ENCODE peak calls at places on chromosomes 3 and 15, in five cellular contexts. One of them, this sample, is unnamed.

GRCh38 chr3:153397806-153398205 is 235.8 kb downstream of the RAP2B start:
- DNase-seq in PC-9: no peak
- DNase-seq in IMR-90: no peak
- DNase-seq in upper lobe of right lung: no peak
- DNase-seq in RWPE1: no peak
- DNase-seq in this sample: peak

GRCh38 chr3:51974277-51974962 is 444 bp upstream of the ABHD14A start:
- DNase-seq in IMR-90: no peak
- DNase-seq in upper lobe of right lung: peak
- DNase-seq in RWPE1: no peak
- DNase-seq in PC-9: no peak
- DNase-seq in this sample: no peak

GRCh38 chr15:67025719-67026118 is 39.7 kb upstream of the SMAD3 start:
- DNase-seq in PC-9: peak
- DNase-seq in RWPE1: no peak
- DNase-seq in IMR-90: peak
- DNase-seq in upper lobe of right lung: no peak
- DNase-seq in this sample: no peak

GRCh38 chr15:31487811-31488436 is 161.3 kb downstream of the KLF13 start:
- DNase-seq in PC-9: no peak
- DNase-seq in RWPE1: peak
- DNase-seq in upper lobe of right lung: peak
- DNase-seq in IMR-90: peak
- DNase-seq in this sample: no peak

GRCh38 chr3:122697952-122698625 is 17.4 kb downstream of the PARP14 start:
- DNase-seq in RWPE1: no peak
- DNase-seq in PC-9: no peak
- DNase-seq in IMR-90: no peak
- DNase-seq in upper lobe of right lung: no peak
- DNase-seq in this sample: no peak

GRCh38 chr3:11680509-11680908 is 36.8 kb upstream of the VGLL4 start:
- DNase-seq in IMR-90: peak
- DNase-seq in RWPE1: no peak
- DNase-seq in upper lobe of right lung: no peak
- DNase-seq in PC-9: no peak
- DNase-seq in this sample: no peak

GRCh38 chr3:141707741-141708203 is 30.3 kb upstream of the RNF7 start:
- DNase-seq in upper lobe of right lung: no peak
- DNase-seq in RWPE1: no peak
- DNase-seq in IMR-90: peak
- DNase-seq in PC-9: no peak
- DNase-seq in this sample: no peak

GRCh38 chr3:171417813-171418212 is 42.4 kb downstream of the TNIK start:
- DNase-seq in IMR-90: peak
- DNase-seq in upper lobe of right lung: no peak
- DNase-seq in RWPE1: peak
- DNase-seq in PC-9: no peak
- DNase-seq in this sample: no peak

GRCh38 chr3:161042023-161042501 is 63.1 kb downstream of the B3GALNT1 start:
- DNase-seq in PC-9: no peak
- DNase-seq in IMR-90: no peak
- DNase-seq in upper lobe of right lung: no peak
- DNase-seq in RWPE1: no peak
- DNase-seq in this sample: peak

GRCh38 chr3:50156991-50157493 is 1.9 kb downstream of the SEMA3F start:
- DNase-seq in PC-9: no peak
- DNase-seq in upper lobe of right lung: no peak
- DNase-seq in RWPE1: peak
- DNase-seq in IMR-90: peak
- DNase-seq in this sample: no peak
- H3K27ac ChIP-seq in PC-9: no peak
- H3K27ac ChIP-seq in upper lobe of right lung: no peak
- H3K27ac ChIP-seq in RWPE1: peak
- H3K27ac ChIP-seq in IMR-90: peak
- H3K27ac ChIP-seq in this sample: peak

DNA sequence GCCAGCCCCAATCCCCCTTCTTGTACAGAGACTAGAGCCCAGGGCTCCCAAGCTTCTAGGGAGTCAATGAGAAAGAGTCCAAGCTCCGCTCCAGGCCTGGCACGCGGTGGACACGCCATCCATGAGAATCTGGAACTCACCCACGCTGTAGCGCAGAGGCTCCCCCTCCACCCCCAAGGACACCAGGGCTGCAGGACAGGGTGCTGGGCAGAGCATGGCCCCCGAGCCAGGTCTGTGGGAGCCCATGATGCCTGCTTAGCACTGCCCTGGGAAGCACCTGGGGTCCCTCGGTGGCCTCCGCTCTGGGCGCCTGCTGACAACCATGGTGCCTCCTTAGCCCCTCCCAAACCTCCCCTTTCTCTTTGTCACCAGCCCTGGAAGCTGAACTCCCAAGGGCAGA is 28.5 kb downstream of the ACSBG1 start:
- DNase-seq in upper lobe of right lung: no peak
- DNase-seq in IMR-90: no peak
- DNase-seq in RWPE1: no peak
- DNase-seq in PC-9: no peak
- DNase-seq in this sample: no peak
- H3K27ac ChIP-seq in upper lobe of right lung: no peak
- H3K27ac ChIP-seq in IMR-90: no peak
- H3K27ac ChIP-seq in RWPE1: no peak
- H3K27ac ChIP-seq in PC-9: no peak
- H3K27ac ChIP-seq in this sample: no peak

GRCh38 chr3:184315871-184316661 is 1.7 kb downstream of the EIF4G1 start:
- DNase-seq in RWPE1: no peak
- DNase-seq in upper lobe of right lung: no peak
- DNase-seq in PC-9: no peak
- DNase-seq in IMR-90: peak
- DNase-seq in this sample: no peak
- H3K27ac ChIP-seq in RWPE1: peak
- H3K27ac ChIP-seq in upper lobe of right lung: peak
- H3K27ac ChIP-seq in PC-9: peak
- H3K27ac ChIP-seq in IMR-90: peak
- H3K27ac ChIP-seq in this sample: peak

DNA sequence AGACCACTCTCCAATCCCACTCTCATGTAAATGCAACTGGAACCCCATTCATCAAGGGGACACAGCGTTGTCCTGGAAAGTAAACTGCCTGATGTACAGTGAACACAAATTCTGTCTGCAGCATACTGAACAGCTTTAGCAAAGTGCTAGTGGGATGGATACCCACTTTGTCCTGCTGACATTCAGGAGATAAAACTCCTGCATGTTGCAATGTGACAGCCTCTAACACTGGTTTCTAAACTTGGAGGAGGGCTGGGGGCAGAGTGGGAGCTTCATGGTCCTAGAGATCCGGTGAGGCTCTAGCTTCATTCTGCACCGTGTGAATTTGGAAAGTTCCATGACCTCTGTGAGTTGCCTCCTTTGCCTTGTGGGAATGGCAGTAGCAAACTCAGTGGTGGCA is 194.9 kb downstream of the CLSTN2 start:
- DNase-seq in RWPE1: no peak
- DNase-seq in upper lobe of right lung: no peak
- DNase-seq in PC-9: no peak
- DNase-seq in IMR-90: no peak
- DNase-seq in this sample: no peak
- H3K27ac ChIP-seq in RWPE1: no peak
- H3K27ac ChIP-seq in upper lobe of right lung: no peak
- H3K27ac ChIP-seq in PC-9: no peak
- H3K27ac ChIP-seq in IMR-90: no peak
- H3K27ac ChIP-seq in this sample: no peak

GRCh38 chr15:73323956-73324355 is 44.8 kb downstream of the HCN4 start:
- DNase-seq in upper lobe of right lung: peak
- DNase-seq in PC-9: no peak
- DNase-seq in IMR-90: no peak
- DNase-seq in RWPE1: no peak
- DNase-seq in this sample: no peak

GRCh38 chr15:73325191-73325980 is 43.4 kb downstream of the HCN4 start:
- DNase-seq in upper lobe of right lung: peak
- DNase-seq in IMR-90: no peak
- DNase-seq in PC-9: no peak
- DNase-seq in RWPE1: no peak
- DNase-seq in this sample: no peak

GRCh38 chr15:73328149-73328820 is 40.5 kb downstream of the HCN4 start:
- DNase-seq in RWPE1: no peak
- DNase-seq in PC-9: no peak
- DNase-seq in upper lobe of right lung: peak
- DNase-seq in IMR-90: no peak
- DNase-seq in this sample: no peak

GRCh38 chr15:73324496-73325170 is 44.1 kb downstream of the HCN4 start:
- DNase-seq in upper lobe of right lung: peak
- DNase-seq in IMR-90: no peak
- DNase-seq in RWPE1: no peak
- DNase-seq in PC-9: no peak
- DNase-seq in this sample: no peak

DNA sequence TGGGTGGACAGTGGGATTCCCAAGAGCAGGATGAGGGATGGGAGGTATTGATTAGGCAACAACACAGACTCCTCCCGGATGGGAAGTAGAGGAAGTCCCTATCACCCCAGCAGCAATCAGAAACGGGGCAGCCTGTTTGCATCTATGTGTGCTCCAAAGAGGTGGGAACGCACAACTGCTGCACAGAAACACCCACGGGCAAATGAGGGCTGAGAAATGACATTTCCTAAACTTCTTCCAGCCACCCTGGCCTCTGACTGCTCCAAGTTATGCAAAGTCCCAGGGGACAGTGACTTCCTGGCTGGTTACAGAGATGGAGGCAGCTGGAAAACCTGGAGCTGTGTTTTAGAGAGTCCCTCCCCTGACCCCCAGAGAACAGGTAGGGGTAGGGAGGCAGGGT is 42.6 kb downstream of the HCN4 start:
- DNase-seq in RWPE1: no peak
- DNase-seq in IMR-90: no peak
- DNase-seq in upper lobe of right lung: peak
- DNase-seq in PC-9: no peak
- DNase-seq in this sample: no peak
- H3K27ac ChIP-seq in RWPE1: no peak
- H3K27ac ChIP-seq in IMR-90: no peak
- H3K27ac ChIP-seq in upper lobe of right lung: no peak
- H3K27ac ChIP-seq in PC-9: no peak
- H3K27ac ChIP-seq in this sample: no peak

GRCh38 chr3:30256474-30256873 is 349.9 kb upstream of the TGFBR2 start:
- DNase-seq in IMR-90: peak
- DNase-seq in upper lobe of right lung: no peak
- DNase-seq in PC-9: no peak
- DNase-seq in RWPE1: no peak
- DNase-seq in this sample: no peak
- H3K27ac ChIP-seq in IMR-90: no peak
- H3K27ac ChIP-seq in upper lobe of right lung: no peak
- H3K27ac ChIP-seq in PC-9: no peak
- H3K27ac ChIP-seq in RWPE1: no peak
- H3K27ac ChIP-seq in this sample: no peak

GRCh38 chr15:62807539-62808130 is 234.9 kb upstream of the TPM1 start:
- DNase-seq in IMR-90: no peak
- DNase-seq in upper lobe of right lung: no peak
- DNase-seq in RWPE1: no peak
- DNase-seq in PC-9: no peak
- DNase-seq in this sample: no peak

GRCh38 chr15:62809968-62810260 is 232.6 kb upstream of the TPM1 start:
- DNase-seq in upper lobe of right lung: no peak
- DNase-seq in PC-9: no peak
- DNase-seq in RWPE1: no peak
- DNase-seq in IMR-90: peak
- DNase-seq in this sample: no peak

GRCh38 chr15:62805502-62805901 is 237.0 kb upstream of the TPM1 start:
- DNase-seq in upper lobe of right lung: no peak
- DNase-seq in IMR-90: no peak
- DNase-seq in PC-9: no peak
- DNase-seq in RWPE1: no peak
- DNase-seq in this sample: no peak

GRCh38 chr15:62812515-62812835 is 230.1 kb upstream of the TPM1 start:
- DNase-seq in upper lobe of right lung: no peak
- DNase-seq in IMR-90: no peak
- DNase-seq in RWPE1: no peak
- DNase-seq in PC-9: no peak
- DNase-seq in this sample: no peak

GRCh38 chr15:62809106-62809967 is 233.2 kb upstream of the TPM1 start:
- DNase-seq in upper lobe of right lung: no peak
- DNase-seq in RWPE1: peak
- DNase-seq in PC-9: no peak
- DNase-seq in IMR-90: peak
- DNase-seq in this sample: no peak
- H3K27ac ChIP-seq in upper lobe of right lung: no peak
- H3K27ac ChIP-seq in RWPE1: no peak
- H3K27ac ChIP-seq in PC-9: peak
- H3K27ac ChIP-seq in IMR-90: no peak
- H3K27ac ChIP-seq in this sample: no peak

GRCh38 chr3:100104442-100104798 is 9.9 kb downstream of the FILIP1L start:
- DNase-seq in PC-9: no peak
- DNase-seq in RWPE1: no peak
- DNase-seq in IMR-90: no peak
- DNase-seq in upper lobe of right lung: no peak
- DNase-seq in this sample: no peak

GRCh38 chr3:100104817-100105413 is 9.4 kb downstream of the FILIP1L start:
- DNase-seq in upper lobe of right lung: no peak
- DNase-seq in IMR-90: no peak
- DNase-seq in RWPE1: no peak
- DNase-seq in PC-9: no peak
- DNase-seq in this sample: no peak

GRCh38 chr3:100106094-100106493 is 8.2 kb downstream of the FILIP1L start:
- DNase-seq in RWPE1: peak
- DNase-seq in IMR-90: no peak
- DNase-seq in upper lobe of right lung: no peak
- DNase-seq in PC-9: no peak
- DNase-seq in this sample: no peak

GRCh38 chr3:100106531-100107155 is 7.7 kb downstream of the FILIP1L start:
- DNase-seq in IMR-90: peak
- DNase-seq in RWPE1: peak
- DNase-seq in upper lobe of right lung: no peak
- DNase-seq in PC-9: no peak
- DNase-seq in this sample: peak

GRCh38 chr3:100105536-100105935 is 8.8 kb downstream of the FILIP1L start:
- DNase-seq in upper lobe of right lung: no peak
- DNase-seq in RWPE1: no peak
- DNase-seq in PC-9: no peak
- DNase-seq in IMR-90: peak
- DNase-seq in this sample: no peak
- H3K27ac ChIP-seq in upper lobe of right lung: no peak
- H3K27ac ChIP-seq in RWPE1: no peak
- H3K27ac ChIP-seq in PC-9: peak
- H3K27ac ChIP-seq in IMR-90: peak
- H3K27ac ChIP-seq in this sample: peak

This sample was measured in epithelial cell of prostate.